ENCODE peak calls at places on chromosomes 11 and 22, in five cellular contexts. Q is CD8-positive, alpha-beta memory T cell; A is CD4-positive, CD25-positive, alpha-beta regulatory T cell; S is lower lobe of right lung; N is H7. Z is an unnamed sample.

GRCh38 chr22:49638788-49639187 is 188.9 kb downstream of the BRD1 start:
- DNase-seq in Q (no peak), S (no peak), A (no peak), N (no peak), Z (peak)

GRCh38 chr11:75143420-75143731 is 7.5 kb upstream of the SLCO2B1 start:
- DNase-seq in S (no peak), N (no peak), A (no peak), Q (no peak), Z (no peak)

GRCh38 chr11:60130496-60130895 is 42.0 kb downstream of the MS4A2 start:
- DNase-seq in N (peak), Q (no peak), A (no peak), S (no peak), Z (no peak)

GRCh38 chr11:76157891-76158290 is 48.4 kb downstream of the WNT11 start:
- DNase-seq in S (no peak), Q (no peak), A (no peak), N (no peak), Z (no peak)

GRCh38 chr22:46708766-46709330 is 29.2 kb downstream of the CERK start:
- DNase-seq in A (no peak), Q (no peak), N (no peak), S (peak), Z (no peak)

GRCh38 chr11:119726150-119726553 is 2.8 kb downstream of the NECTIN1 start:
- DNase-seq in A (no peak), N (no peak), S (no peak), Q (no peak), Z (no peak)

GRCh38 chr11:1863352-1864215 is 10.7 kb downstream of the LSP1 start:
- DNase-seq in Q (no peak), A (no peak), N (peak), S (peak), Z (peak)

GRCh38 chr11:77085652-77086051 is 17.0 kb upstream of the OMP start:
- DNase-seq in N (no peak), S (no peak), Q (no peak), A (no peak), Z (peak)

DNA sequence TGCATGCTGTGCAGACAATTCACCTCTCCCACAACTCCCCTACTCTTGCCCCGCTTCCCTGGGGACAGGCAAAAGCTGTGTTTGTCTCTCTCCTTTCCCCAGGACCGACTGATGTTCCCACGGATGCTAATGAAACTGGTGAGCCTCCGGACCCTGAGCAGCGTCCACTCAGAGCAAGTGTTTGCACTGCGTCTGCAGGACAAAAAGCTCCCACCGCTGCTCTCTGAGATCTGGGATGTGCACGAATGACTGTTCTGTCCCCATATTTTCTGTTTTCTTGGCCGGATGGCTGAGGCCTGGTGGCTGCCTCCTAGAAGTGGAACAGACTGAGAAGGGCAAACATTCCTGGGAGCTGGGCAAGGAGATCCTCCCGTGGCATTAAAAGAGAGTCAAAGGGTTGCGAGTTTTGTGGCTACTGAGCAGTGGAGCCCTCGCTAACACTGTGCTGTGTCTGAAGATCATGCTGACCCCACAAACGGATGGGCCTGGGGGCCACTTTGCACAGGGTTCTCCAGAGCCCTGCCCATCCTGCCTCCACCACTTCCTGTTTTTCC is 1.4 kb upstream of the MADD start:
- DNase-seq in Q (no peak), S (peak), N (no peak), A (no peak), Z (no peak)
- H3K4me3 ChIP-seq in Q (peak), S (peak), N (peak), A (peak), Z (peak)

DNA sequence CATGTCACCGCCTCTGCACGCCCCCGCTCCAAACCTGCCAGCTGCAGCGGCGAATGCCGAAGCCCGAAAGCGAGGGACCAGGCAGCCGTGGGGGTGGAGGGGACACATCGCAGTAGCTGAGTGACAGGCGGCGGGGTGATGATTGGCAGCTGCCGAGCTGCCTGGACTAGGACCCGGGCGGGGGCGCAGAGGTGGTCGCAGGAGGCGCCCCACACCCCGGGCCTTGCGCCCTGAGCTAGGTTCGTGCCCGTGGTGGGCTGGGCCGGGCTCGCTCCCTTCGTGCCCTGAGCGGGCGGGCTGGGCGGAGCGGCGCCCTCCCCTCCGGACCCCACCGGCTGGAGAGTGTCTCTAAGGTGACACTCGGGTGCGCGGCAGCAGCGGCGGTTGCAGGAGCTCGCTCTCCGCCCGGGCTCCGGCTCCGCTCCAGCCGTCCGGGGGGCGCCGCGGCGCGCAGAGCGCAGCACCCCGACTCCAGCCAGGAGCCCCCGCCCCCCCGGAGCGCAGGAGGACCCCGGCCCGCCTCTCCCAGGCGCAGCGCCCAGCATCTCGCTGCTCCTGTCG is 14.6 kb upstream of the DGKZ start:
- DNase-seq in N (peak), A (no peak), S (peak), Q (no peak), Z (no peak)
- H3K4me3 ChIP-seq in N (peak), A (no peak), S (peak), Q (peak), Z (peak)

GRCh38 chr22:20424553-20424936 is 13.1 kb downstream of the SCARF2 start:
- DNase-seq in Q (no peak), A (no peak), S (no peak), N (no peak), Z (no peak)

GRCh38 chr22:20424937-20425587 is 12.6 kb downstream of the SCARF2 start:
- DNase-seq in A (no peak), Q (no peak), S (no peak), N (peak), Z (peak)

GRCh38 chr22:20427104-20427944 is 10.3 kb downstream of the SCARF2 start:
- DNase-seq in S (peak), Q (no peak), A (no peak), N (no peak), Z (no peak)

GRCh38 chr22:20427945-20428417 is 9.6 kb downstream of the SCARF2 start:
- DNase-seq in Q (no peak), S (peak), N (no peak), A (no peak), Z (no peak)

GRCh38 chr22:20425821-20426615 is 11.6 kb downstream of the SCARF2 start:
- DNase-seq in S (no peak), N (peak), Q (no peak), A (no peak), Z (no peak)
- H3K4me3 ChIP-seq in S (no peak), N (no peak), Q (no peak), A (no peak), Z (no peak)

GRCh38 chr11:40286137-40286536 is 1173.3 kb downstream of the LRRC4C start:
- DNase-seq in A (no peak), N (no peak), Q (no peak), S (no peak), Z (no peak)

GRCh38 chr11:40285520-40285919 is 1173.9 kb downstream of the LRRC4C start:
- DNase-seq in Q (no peak), N (no peak), S (no peak), A (no peak), Z (no peak)

GRCh38 chr11:40280161-40281054 is 1179.0 kb downstream of the LRRC4C start:
- DNase-seq in S (no peak), Q (no peak), A (no peak), N (no peak), Z (peak)

GRCh38 chr11:40276960-40277359 is 1182.5 kb downstream of the LRRC4C start:
- DNase-seq in A (no peak), S (no peak), N (no peak), Q (no peak), Z (no peak)

GRCh38 chr11:40281055-40281580 is 1178.3 kb downstream of the LRRC4C start:
- DNase-seq in A (no peak), S (no peak), N (no peak), Q (no peak), Z (no peak)
- H3K4me3 ChIP-seq in A (no peak), S (no peak), N (peak), Q (no peak), Z (peak)

GRCh38 chr11:64864473-64865285 is 13.7 kb downstream of the EHD1 start:
- DNase-seq in Q (no peak), A (no peak), S (peak), N (peak), Z (peak)
- H3K4me3 ChIP-seq in Q (peak), A (peak), S (peak), N (no peak), Z (no peak)